ENCODE peak calls at places on chromosomes 5 and 9, in nine cellular contexts. H, E, A, N, D, W, T, X and B are unnamed samples.

GRCh38 chr9:135137398-135137832 is 49.9 kb downstream of the OLFM1 start:
- DNase-seq in H (no peak), E (no peak), A (no peak), N (no peak), D (no peak), W (no peak), T (peak), X (peak), B (no peak)

GRCh38 chr9:133387680-133388079 is 11.5 kb downstream of the STKLD1 start:
- DNase-seq in H (no peak), E (no peak), A (no peak), N (no peak), D (no peak), W (no peak), T (no peak), X (no peak), B (no peak)

GRCh38 chr5:65172486-65173129 is 309.1 kb downstream of the ADAMTS6 start:
- DNase-seq in H (no peak), E (no peak), A (no peak), N (peak), D (peak), W (no peak), T (no peak), X (no peak), B (no peak)

GRCh38 chr5:178328826-178329225 is 96.2 kb upstream of the PHYKPL start:
- DNase-seq in H (no peak), E (peak), A (no peak), N (no peak), D (no peak), W (no peak), T (no peak), X (no peak), B (no peak)

GRCh38 chr9:68690088-68690487 is 15.0 kb upstream of the PIP5K1B start:
- DNase-seq in H (peak), E (peak), A (no peak), N (no peak), D (no peak), W (no peak), T (no peak), X (no peak), B (peak)

GRCh38 chr9:87596862-87597261 is 99.2 kb downstream of the DAPK1 start:
- DNase-seq in H (no peak), E (peak), A (no peak), N (no peak), D (no peak), W (peak), T (no peak), X (no peak), B (no peak)

GRCh38 chr9:136968333-136969127 is 8.8 kb upstream of the PTGDS start:
- DNase-seq in H (no peak), E (no peak), A (no peak), N (no peak), D (no peak), W (no peak), T (no peak), X (no peak), B (no peak)

GRCh38 chr5:170491479-170491878 is 12.3 kb upstream of the KCNIP1 start:
- DNase-seq in H (no peak), E (no peak), A (no peak), N (no peak), D (peak), W (no peak), T (no peak), X (no peak), B (peak)

GRCh38 chr5:88847410-88847809 is 35.6 kb downstream of the MEF2C start:
- DNase-seq in H (no peak), E (no peak), A (no peak), N (no peak), D (no peak), W (no peak), T (no peak), X (no peak), B (no peak)

GRCh38 chr5:16617272-16617973 is 626 bp upstream of the RETREG1 start:
- DNase-seq in H (no peak), E (no peak), A (peak), N (no peak), D (no peak), W (no peak), T (peak), X (no peak), B (peak)

GRCh38 chr5:146394486-146394885 is 52.6 kb upstream of the TCERG1 start:
- DNase-seq in H (no peak), E (no peak), A (no peak), N (no peak), D (no peak), W (no peak), T (no peak), X (no peak), B (no peak)